ENCODE peak calls at places on chromosomes 7 and 10, in eight cellular contexts. N is GM10248; I is thoracic aorta; G is CD8-positive, alpha-beta T cell; J is upper lobe of left lung; A is endothelial cell; H is amniotic stem cell; B is mucosa of gallbladder. T is an unnamed sample.

GRCh38 chr7:78377532-78377931 is 579.0 kb downstream of the PHTF2 start:
- DNase-seq in N (no peak), I (no peak), G (no peak), J (no peak), A (no peak), H (no peak), B (no peak), T (no peak)

GRCh38 chr10:33241351-33241750 is 93.1 kb downstream of the NRP1 start:
- DNase-seq in N (no peak), I (no peak), G (no peak), J (no peak), A (no peak), H (no peak), B (no peak), T (no peak)

GRCh38 chr7:91164948-91165845 is 99.0 kb upstream of the FZD1 start:
- DNase-seq in N (peak; percentile 46), I (no peak), G (no peak), J (no peak), A (no peak), H (peak; percentile 65), B (no peak), T (no peak)

GRCh38 chr10:124523301-124523871 is 61.8 kb downstream of the LHPP start:
- DNase-seq in N (no peak), I (no peak), G (no peak), J (peak; percentile 37), A (no peak), H (no peak), B (no peak), T (peak; percentile 25)

GRCh38 chr10:13349776-13350274 is 1.7 kb upstream of the SEPHS1 start:
- DNase-seq in N (no peak), I (no peak), G (peak; percentile 19), J (peak; percentile 74), A (peak; percentile 50), H (no peak), B (peak; percentile 57), T (peak; percentile 76)

GRCh38 chr7:5591547-5591899 is 167.9 kb upstream of the TNRC18 start:
- DNase-seq in N (no peak), I (no peak), G (no peak), J (peak; percentile 43), A (peak; percentile 71), H (peak; percentile 68), B (no peak), T (no peak)

GRCh38 chr7:95092332-95092731 is 184.9 kb downstream of the PPP1R9A start:
- DNase-seq in N (no peak), I (no peak), G (no peak), J (no peak), A (no peak), H (no peak), B (peak; percentile 14), T (no peak)

GRCh38 chr10:102401322-102401614 is 5.8 kb downstream of the NFKB2 start:
- DNase-seq in N (no peak), I (no peak), G (no peak), J (no peak), A (no peak), H (no peak), B (no peak), T (no peak)

GRCh38 chr7:114345494-114345893 is 69.1 kb upstream of the FOXP2 start:
- DNase-seq in N (no peak), I (no peak), G (no peak), J (no peak), A (no peak), H (no peak), B (no peak), T (no peak)

GRCh38 chr10:89279449-89279869 is 22.4 kb upstream of the IFIT2 start:
- DNase-seq in N (no peak), I (no peak), G (no peak), J (no peak), A (no peak), H (no peak), B (peak; percentile 62), T (no peak)

GRCh38 chr7:28083159-28083997 is 97.2 kb downstream of the JAZF1 start:
- DNase-seq in N (no peak), I (peak; percentile 34), G (no peak), J (peak; percentile 63), A (no peak), H (no peak), B (no peak), T (no peak)

GRCh38 chr10:130795819-130796218 is 515.7 kb downstream of the TCERG1L start:
- DNase-seq in N (no peak), I (no peak), G (no peak), J (no peak), A (no peak), H (no peak), B (no peak), T (no peak)

GRCh38 chr10:117189557-117189956 is 7.7 kb upstream of the KCNK18 start:
- DNase-seq in N (no peak), I (no peak), G (no peak), J (no peak), A (no peak), H (no peak), B (no peak), T (no peak)

GRCh38 chr10:133258818-133259602 is 17.7 kb downstream of the ADAM8 start:
- DNase-seq in N (no peak), I (peak; percentile 64), G (peak; percentile 82), J (peak; percentile 96), A (no peak), H (peak; percentile 97), B (peak; percentile 76), T (peak; percentile 70)

GRCh38 chr10:3907514-3907913 is 122.5 kb upstream of the KLF6 start:
- DNase-seq in N (no peak), I (no peak), G (no peak), J (no peak), A (no peak), H (no peak), B (no peak), T (no peak)